ENCODE peak calls at places on chromosome 15, in four cellular contexts. R, C, W and F are unnamed samples.
A peak's percentile ranks its signal among the peaks of the same experiment; 100 is the strongest.

GRCh38 chr15:37980010-37980409 is 45.6 kb downstream of the TMCO5A start:
- DNase-seq in R (no peak), W (no peak), C (no peak), F (no peak)

GRCh38 chr15:42491540-42492225 is 742 bp upstream of the ZNF106 start:
- DNase-seq in R (no peak), W (no peak), C (no peak), F (no peak)

GRCh38 chr15:35519536-35520149 is 26.3 kb downstream of the DPH6 start:
- DNase-seq in R (no peak), W (no peak), C (no peak), F (no peak)

GRCh38 chr15:70356919-70357318 is 259.2 kb upstream of the TLE3 start:
- DNase-seq in C (no peak), W (peak; percentile 52), R (no peak), F (no peak)

GRCh38 chr15:66774001-66774814 is 72.2 kb downstream of the SMAD6 start:
- DNase-seq in R (peak; percentile 88), W (peak; percentile 95), C (peak; percentile 91), F (peak; percentile 84)

GRCh38 chr15:51229907-51230328 is 108.5 kb downstream of the CYP19A1 start:
- DNase-seq in R (no peak), W (no peak), C (no peak), F (no peak)

GRCh38 chr15:88624156-88624970 is 3.2 kb downstream of the AEN start:
- DNase-seq in W (peak; percentile 60), R (no peak), C (no peak), F (no peak)

GRCh38 chr15:45450468-45450867 is 72.1 kb downstream of the SLC30A4 start:
- DNase-seq in C (no peak), W (no peak), R (no peak), F (no peak)

GRCh38 chr15:89112341-89112971 is 24.2 kb downstream of the ABHD2 start:
- DNase-seq in W (peak; percentile 88), C (no peak), R (no peak), F (peak; percentile 40)

GRCh38 chr15:44038801-44039200 is 156.3 kb downstream of the FRMD5 start:
- DNase-seq in W (no peak), R (no peak), C (no peak), F (no peak)

GRCh38 chr15:62299541-62299940 is 134.5 kb upstream of the C2CD4B start:
- DNase-seq in W (no peak), R (no peak), C (peak; percentile 49), F (no peak)

GRCh38 chr15:35907507-35907906 is 361.5 kb upstream of the DPH6 start:
- DNase-seq in C (no peak), W (no peak), R (no peak), F (no peak)

GRCh38 chr15:52780172-52780980 is 9.8 kb downstream of the ONECUT1 start:
- DNase-seq in W (no peak), R (peak; percentile 70), C (no peak), F (peak; percentile 54)
- H3K27me3 ChIP-seq in W (peaks cover 14% of the 10 kb centered on the region), R (peaks cover 87% of the 10 kb centered on the region), C (peaks cover 46% of the 10 kb centered on the region), F (peaks cover 30% of the 10 kb centered on the region)

GRCh38 chr15:61051570-61052031 is 177.5 kb downstream of the RORA start:
- DNase-seq in C (no peak), W (no peak), R (no peak), F (peak; percentile 62)
- H3K27ac ChIP-seq in C (no peak overlapping the region), W (no peak overlapping the region), R (no peak overlapping the region), F (peak overlapping the region; percentile 38)

DNA sequence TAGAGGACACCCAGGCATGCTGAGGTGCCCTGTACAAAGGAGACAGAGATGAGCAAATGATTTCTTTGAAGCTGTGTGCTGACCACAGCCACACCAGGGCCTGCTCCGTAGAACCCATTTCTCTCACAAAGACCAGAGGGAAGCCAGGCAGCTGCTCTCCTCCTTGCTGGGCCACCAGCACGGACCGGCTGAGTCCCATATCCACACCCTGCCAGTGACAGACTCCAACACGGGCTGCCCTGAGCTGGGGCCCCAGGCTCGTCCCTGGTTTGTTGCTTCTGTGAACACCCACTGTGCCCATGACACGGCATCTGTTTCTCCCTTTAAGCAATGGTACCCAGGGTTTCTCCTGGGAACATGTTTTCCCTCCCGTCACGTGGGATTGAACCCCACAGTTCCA is 284.5 kb downstream of the ADAMTS17 start:
- DNase-seq in C (no peak), R (no peak), W (no peak), F (no peak)
- H3K9me3 ChIP-seq in C (no peaks in the 10 kb centered on the region), R (no peaks in the 10 kb centered on the region), W (no peaks in the 10 kb centered on the region), F (no peaks in the 10 kb centered on the region)

DNA sequence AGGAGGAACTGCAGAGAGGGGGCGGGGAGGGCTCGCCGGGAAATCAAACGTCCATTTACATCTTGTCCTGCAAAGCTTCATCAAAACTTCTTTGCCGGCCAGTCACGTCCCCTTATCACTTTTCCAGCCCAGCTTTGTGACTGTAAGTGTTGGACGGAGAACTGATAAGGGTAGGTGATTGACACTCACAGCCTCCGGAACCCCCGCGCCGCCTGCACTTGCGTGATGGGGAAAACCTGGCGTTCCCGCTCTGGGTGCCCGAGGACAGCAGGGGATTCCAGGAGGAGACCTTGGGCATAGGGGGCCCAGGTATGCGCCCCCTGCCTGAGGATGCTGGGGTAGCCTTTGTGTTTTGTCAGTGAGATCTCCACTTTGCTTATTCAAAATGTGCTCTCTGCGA is 72.8 kb upstream of the ANKRD34C start:
- DNase-seq in C (no peak), R (no peak), W (no peak), F (no peak)
- H3K27me3 ChIP-seq in C (no peaks in the 10 kb centered on the region), R (peaks cover 55% of the 10 kb centered on the region), W (no peaks in the 10 kb centered on the region), F (peaks cover 8% of the 10 kb centered on the region)

DNA sequence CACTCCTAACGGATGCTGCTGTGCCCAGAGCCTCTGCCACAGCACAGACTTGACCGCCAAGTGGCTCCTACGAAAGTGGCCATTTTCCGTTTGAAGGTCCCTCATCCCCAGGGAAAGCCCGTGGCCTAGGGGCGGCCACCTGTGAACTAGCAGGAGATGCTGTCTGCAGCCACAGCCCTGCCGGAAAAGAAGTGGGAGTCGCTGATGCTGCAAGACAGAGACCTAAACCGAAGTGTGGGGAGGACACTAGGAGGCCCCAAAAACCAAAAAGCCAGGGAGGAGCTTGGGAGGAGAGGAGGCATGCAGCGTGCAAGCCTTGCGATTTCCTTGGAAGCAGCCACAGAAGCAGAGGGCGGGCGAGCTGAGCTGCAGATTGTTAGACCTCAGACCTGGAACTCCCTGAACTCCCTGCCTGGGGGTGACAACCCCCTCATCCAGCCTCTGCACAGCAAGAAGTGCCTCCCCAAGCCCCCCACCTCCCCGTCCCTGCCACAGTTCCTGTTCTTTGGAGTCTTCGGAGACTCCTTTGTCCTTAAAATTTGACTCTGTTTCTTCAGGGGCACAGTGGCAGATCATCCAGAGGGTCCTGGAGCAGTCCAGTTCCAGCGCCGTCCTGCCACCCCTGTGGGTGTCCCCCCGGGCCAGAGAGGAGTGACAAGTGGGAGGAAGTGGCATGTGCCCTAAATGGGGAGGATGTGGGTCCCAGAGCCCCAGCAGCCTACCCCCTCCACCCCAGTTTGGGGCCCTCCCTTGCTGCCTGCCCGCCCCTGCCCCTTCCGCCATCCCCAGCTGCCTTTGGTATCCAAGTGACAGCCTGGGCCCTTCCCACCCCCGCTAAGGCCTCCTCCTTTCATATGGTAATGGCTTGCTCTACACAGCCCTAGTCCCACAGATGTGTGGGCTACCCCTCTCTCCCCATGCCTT is 43.7 kb downstream of the KLHL25 start:
- DNase-seq in R (no peak), W (peak; percentile 64), C (no peak), F (no peak)
- H3K27ac ChIP-seq in R (peak overlapping the region; percentile 73), W (peak overlapping the region; percentile 81), C (peak overlapping the region; percentile 70), F (peak overlapping the region; percentile 64)

GRCh38 chr15:25250906-25251622 is 187.8 kb downstream of the UBE3A start:
- DNase-seq in R (peak; percentile 30), C (peak; percentile 52), W (no peak), F (peak; percentile 4)

GRCh38 chr15:25249236-25250010 is 189.4 kb downstream of the UBE3A start:
- DNase-seq in R (no peak), C (peak; percentile 32), W (no peak), F (peak; percentile 29)

GRCh38 chr15:25248583-25249235 is 190.1 kb downstream of the UBE3A start:
- DNase-seq in C (peak; percentile 29), R (peak; percentile 30), W (no peak), F (peak; percentile 4)

GRCh38 chr15:25251700-25252390 is 187.0 kb downstream of the UBE3A start:
- DNase-seq in R (peak; percentile 25), C (peak; percentile 54), W (peak; percentile 54), F (peak; percentile 7)

DNA sequence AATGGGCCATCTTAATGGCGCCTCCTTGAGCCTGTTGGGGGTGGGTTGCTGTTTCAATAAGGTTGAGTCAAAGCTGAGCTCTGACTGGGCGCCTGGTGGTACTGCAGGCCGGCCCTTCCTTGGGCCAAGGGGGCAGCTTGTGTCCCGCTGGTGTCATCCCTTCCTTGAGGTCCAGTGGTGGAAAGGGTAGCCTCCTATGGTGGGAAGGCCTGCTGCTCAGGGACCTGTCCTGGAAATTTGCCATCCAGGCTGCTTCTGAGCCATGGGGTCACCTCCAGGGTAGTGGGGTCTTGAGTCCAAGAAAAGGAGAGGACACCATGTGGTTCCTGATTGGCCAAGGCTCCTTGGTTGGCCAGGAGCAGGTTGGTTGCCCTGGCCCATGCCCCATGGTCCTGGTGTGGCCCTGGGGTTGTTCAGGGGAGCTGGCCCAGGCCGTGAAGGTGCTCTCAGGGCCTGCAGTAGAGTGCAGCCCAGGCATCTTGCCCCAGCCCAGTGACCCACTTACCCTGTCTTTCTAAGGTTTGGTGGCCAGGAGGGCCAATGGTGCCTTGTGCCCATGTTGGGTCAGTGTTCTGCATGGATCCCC is 188.7 kb downstream of the UBE3A start:
- DNase-seq in R (peak; percentile 20), W (no peak), C (peak; percentile 27), F (no peak)
- H3K9me3 ChIP-seq in R (peaks cover 16% of the 10 kb centered on the region), W (no peaks in the 10 kb centered on the region), C (peaks cover 4% of the 10 kb centered on the region), F (peaks cover 5% of the 10 kb centered on the region)

GRCh38 chr15:73081321-73081958 is 29.2 kb downstream of the NEO1 start:
- DNase-seq in R (no peak), C (no peak), W (no peak), F (no peak)

GRCh38 chr15:73078722-73079121 is 26.5 kb downstream of the NEO1 start:
- DNase-seq in W (no peak), R (no peak), C (no peak), F (no peak)

GRCh38 chr15:73087121-73087520 is 34.9 kb downstream of the NEO1 start:
- DNase-seq in R (no peak), W (no peak), C (no peak), F (no peak)

GRCh38 chr15:73079570-73079969 is 27.3 kb downstream of the NEO1 start:
- DNase-seq in C (no peak), R (no peak), W (no peak), F (no peak)

DNA sequence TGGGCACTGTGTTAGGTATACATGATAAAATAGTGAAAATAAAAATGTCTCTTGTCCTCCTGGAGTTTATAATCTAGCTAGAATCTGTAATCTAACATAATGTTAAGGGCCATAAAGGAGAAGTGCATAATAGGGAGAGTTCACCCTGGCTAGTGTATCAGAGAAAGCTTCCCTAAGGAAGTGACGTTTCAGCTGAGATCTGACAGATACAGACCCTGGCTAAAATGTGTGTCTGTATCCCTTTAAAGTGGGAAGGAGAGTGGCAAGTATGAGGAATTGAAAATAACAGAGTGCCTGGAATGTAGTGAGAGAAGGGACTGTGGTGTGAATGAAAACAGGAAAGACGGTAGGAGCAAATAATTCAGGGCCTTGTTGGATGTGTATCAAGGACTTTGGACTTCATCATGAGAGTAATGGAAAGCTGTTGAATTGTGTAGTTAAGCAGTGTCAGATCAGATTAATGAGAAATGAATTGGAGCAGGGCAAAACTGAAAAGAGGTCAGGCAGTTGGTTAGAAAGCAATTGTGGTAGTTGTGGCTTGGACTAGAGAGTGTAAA is 30.5 kb downstream of the NEO1 start:
- DNase-seq in C (no peak), R (no peak), W (no peak), F (no peak)
- H3K27me3 ChIP-seq in C (no peaks in the 10 kb centered on the region), R (no peaks in the 10 kb centered on the region), W (no peaks in the 10 kb centered on the region), F (no peaks in the 10 kb centered on the region)

GRCh38 chr15:72202302-72202701 is 4.7 kb upstream of the GRAMD2A start:
- DNase-seq in W (no peak), R (no peak), C (no peak), F (no peak)
- H3K27ac ChIP-seq in W (peak overlapping the region; percentile 70), R (no peak overlapping the region), C (peak overlapping the region; percentile 74), F (peak overlapping the region; percentile 91)